ENCODE peak calls at places on chromosomes 11 and 22, in four cellular contexts. One of them, this sample, is unnamed.

GRCh38 chr11:4932751-4933150 is 8.6 kb upstream of the OR51G1 start:
- DNase-seq in cardiac muscle cell: no peak
- DNase-seq in choroid plexus epithelial cell: no peak
- DNase-seq in cardiac fibroblast: no peak
- DNase-seq in this sample: no peak

GRCh38 chr22:46652930-46653331 is 32.7 kb downstream of the GRAMD4 start:
- DNase-seq in cardiac fibroblast: peak; percentile 56
- DNase-seq in choroid plexus epithelial cell: peak; percentile 76
- DNase-seq in cardiac muscle cell: peak; percentile 59
- DNase-seq in this sample: peak; percentile 47

GRCh38 chr11:27388869-27389268 is 25.9 kb upstream of the CCDC34 start:
- DNase-seq in cardiac fibroblast: no peak
- DNase-seq in choroid plexus epithelial cell: peak; percentile 48
- DNase-seq in cardiac muscle cell: no peak
- DNase-seq in this sample: peak; percentile 46

GRCh38 chr11:111531687-111532364 is 8.7 kb upstream of the LAYN start:
- DNase-seq in cardiac fibroblast: peak; percentile 94
- DNase-seq in choroid plexus epithelial cell: peak; percentile 93
- DNase-seq in cardiac muscle cell: peak; percentile 77
- DNase-seq in this sample: peak; percentile 92

GRCh38 chr22:49404576-49405199 is 423.0 kb downstream of the BRD1 start:
- DNase-seq in cardiac fibroblast: no peak
- DNase-seq in cardiac muscle cell: no peak
- DNase-seq in choroid plexus epithelial cell: no peak
- DNase-seq in this sample: no peak

GRCh38 chr22:19287076-19287724 is 4.3 kb downstream of the CLTCL1 start:
- DNase-seq in cardiac fibroblast: peak; percentile 72
- DNase-seq in cardiac muscle cell: peak; percentile 21
- DNase-seq in choroid plexus epithelial cell: peak; percentile 76
- DNase-seq in this sample: peak; percentile 21

GRCh38 chr11:60251485-60252207 is 8.7 kb upstream of the MS4A4E start:
- DNase-seq in cardiac muscle cell: peak; percentile 14
- DNase-seq in cardiac fibroblast: peak; percentile 33
- DNase-seq in choroid plexus epithelial cell: peak; percentile 33
- DNase-seq in this sample: peak; percentile 2

GRCh38 chr11:117691501-117691900 is 105.5 kb downstream of the DSCAML1 start:
- DNase-seq in choroid plexus epithelial cell: no peak
- DNase-seq in cardiac muscle cell: no peak
- DNase-seq in cardiac fibroblast: no peak
- DNase-seq in this sample: no peak

GRCh38 chr11:42172441-42172840 is 713.0 kb upstream of the LRRC4C start:
- DNase-seq in choroid plexus epithelial cell: no peak
- DNase-seq in cardiac muscle cell: no peak
- DNase-seq in cardiac fibroblast: no peak
- DNase-seq in this sample: no peak

GRCh38 chr11:33893711-33894401 is 2.0 kb upstream of the LMO2 start:
- DNase-seq in cardiac muscle cell: peak; percentile 86
- DNase-seq in cardiac fibroblast: peak; percentile 29
- DNase-seq in choroid plexus epithelial cell: peak; percentile 8
- DNase-seq in this sample: peak; percentile 21

GRCh38 chr22:43147821-43148220 is 3.5 kb upstream of the TSPO start:
- DNase-seq in cardiac fibroblast: no peak
- DNase-seq in choroid plexus epithelial cell: no peak
- DNase-seq in cardiac muscle cell: no peak
- DNase-seq in this sample: no peak

GRCh38 chr22:40346178-40347064 is at the start of gene ADSL:
- DNase-seq in choroid plexus epithelial cell: peak; percentile 86
- DNase-seq in cardiac muscle cell: peak; percentile 90
- DNase-seq in cardiac fibroblast: peak; percentile 84
- DNase-seq in this sample: peak; percentile 74

GRCh38 chr11:11843233-11843632 is 1.5 kb downstream of the USP47 start:
- DNase-seq in choroid plexus epithelial cell: peak; percentile 90
- DNase-seq in cardiac muscle cell: peak; percentile 68
- DNase-seq in cardiac fibroblast: peak; percentile 91
- DNase-seq in this sample: peak; percentile 63

GRCh38 chr11:17479284-17480214 is 2.9 kb upstream of the ABCC8 start:
- DNase-seq in cardiac fibroblast: peak; percentile 15
- DNase-seq in choroid plexus epithelial cell: peak; percentile 17
- DNase-seq in cardiac muscle cell: peak; percentile 40
- DNase-seq in this sample: no peak

GRCh38 chr22:32200752-32201151 is 4.1 kb downstream of the RFPL2 start:
- DNase-seq in cardiac muscle cell: no peak
- DNase-seq in choroid plexus epithelial cell: no peak
- DNase-seq in cardiac fibroblast: no peak
- DNase-seq in this sample: no peak

GRCh38 chr11:57453543-57454177 is 6.7 kb upstream of the RTN4RL2 start:
- DNase-seq in choroid plexus epithelial cell: no peak
- DNase-seq in cardiac muscle cell: no peak
- DNase-seq in cardiac fibroblast: no peak
- DNase-seq in this sample: no peak

GRCh38 chr22:40383905-40384304 is 13.5 kb downstream of the SGSM3 start:
- DNase-seq in cardiac muscle cell: peak; percentile 82
- DNase-seq in cardiac fibroblast: peak; percentile 91
- DNase-seq in choroid plexus epithelial cell: peak; percentile 80
- DNase-seq in this sample: peak; percentile 88

GRCh38 chr11:4636136-4636535 is 1.1 kb upstream of the OR51D1 start:
- DNase-seq in cardiac fibroblast: no peak
- DNase-seq in cardiac muscle cell: no peak
- DNase-seq in choroid plexus epithelial cell: no peak
- DNase-seq in this sample: no peak

GRCh38 chr11:79201637-79202347 is 239.0 kb downstream of the TENM4 start:
- DNase-seq in cardiac muscle cell: no peak
- DNase-seq in choroid plexus epithelial cell: no peak
- DNase-seq in cardiac fibroblast: no peak
- DNase-seq in this sample: no peak
- TF ChIP-seq CTCF in cardiac muscle cell: no peak
- TF ChIP-seq CTCF in choroid plexus epithelial cell: no peak
- TF ChIP-seq CTCF in cardiac fibroblast: no peak
- TF ChIP-seq CTCF in this sample: no peak

GRCh38 chr11:75342231-75342918 is 9.1 kb downstream of the ARRB1 start:
- DNase-seq in choroid plexus epithelial cell: no peak
- DNase-seq in cardiac fibroblast: no peak
- DNase-seq in cardiac muscle cell: no peak
- DNase-seq in this sample: no peak
- TF ChIP-seq CTCF in choroid plexus epithelial cell: no peak
- TF ChIP-seq CTCF in cardiac fibroblast: no peak
- TF ChIP-seq CTCF in cardiac muscle cell: no peak
- TF ChIP-seq CTCF in this sample: no peak

GRCh38 chr11:85810521-85810870 is 445 bp downstream of the SYTL2 start:
- DNase-seq in choroid plexus epithelial cell: no peak
- DNase-seq in cardiac fibroblast: no peak
- DNase-seq in cardiac muscle cell: no peak
- DNase-seq in this sample: no peak

GRCh38 chr11:85810871-85811611 is at the start of gene SYTL2:
- DNase-seq in choroid plexus epithelial cell: no peak
- DNase-seq in cardiac muscle cell: peak; percentile 46
- DNase-seq in cardiac fibroblast: peak; percentile 16
- DNase-seq in this sample: peak; percentile 18

GRCh38 chr11:85809191-85809590 is 1.8 kb downstream of the SYTL2 start:
- DNase-seq in cardiac muscle cell: no peak
- DNase-seq in cardiac fibroblast: no peak
- DNase-seq in choroid plexus epithelial cell: no peak
- DNase-seq in this sample: no peak

GRCh38 chr11:85811624-85812023 is 683 bp upstream of the SYTL2 start:
- DNase-seq in cardiac fibroblast: no peak
- DNase-seq in choroid plexus epithelial cell: no peak
- DNase-seq in cardiac muscle cell: no peak
- DNase-seq in this sample: no peak

DNA sequence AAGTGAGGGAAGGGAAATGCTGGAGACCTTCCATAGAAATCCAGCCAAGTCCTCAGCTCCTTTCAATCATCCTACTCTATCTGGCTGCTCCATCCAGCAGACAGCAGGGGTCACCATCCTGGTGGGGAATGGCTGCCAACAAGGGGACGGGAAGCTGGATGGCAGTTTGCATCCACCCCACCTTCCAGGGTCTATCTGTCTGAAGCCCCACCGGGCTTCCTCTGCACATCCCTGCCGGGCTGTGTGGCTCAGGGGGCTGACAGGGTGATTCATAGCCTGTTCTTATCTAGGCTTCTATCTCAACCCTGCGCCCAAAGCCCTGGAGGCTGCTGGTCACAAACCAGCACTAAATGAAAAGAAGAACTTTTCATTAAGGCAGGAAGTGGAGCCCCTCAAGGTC is 1.1 kb downstream of the SYTL2 start:
- DNase-seq in choroid plexus epithelial cell: no peak
- DNase-seq in cardiac muscle cell: no peak
- DNase-seq in cardiac fibroblast: no peak
- DNase-seq in this sample: peak; percentile 36
- TF ChIP-seq CTCF in choroid plexus epithelial cell: peak; percentile 29
- TF ChIP-seq CTCF in cardiac muscle cell: no peak
- TF ChIP-seq CTCF in cardiac fibroblast: no peak
- TF ChIP-seq CTCF in this sample: peak; percentile 70

DNA sequence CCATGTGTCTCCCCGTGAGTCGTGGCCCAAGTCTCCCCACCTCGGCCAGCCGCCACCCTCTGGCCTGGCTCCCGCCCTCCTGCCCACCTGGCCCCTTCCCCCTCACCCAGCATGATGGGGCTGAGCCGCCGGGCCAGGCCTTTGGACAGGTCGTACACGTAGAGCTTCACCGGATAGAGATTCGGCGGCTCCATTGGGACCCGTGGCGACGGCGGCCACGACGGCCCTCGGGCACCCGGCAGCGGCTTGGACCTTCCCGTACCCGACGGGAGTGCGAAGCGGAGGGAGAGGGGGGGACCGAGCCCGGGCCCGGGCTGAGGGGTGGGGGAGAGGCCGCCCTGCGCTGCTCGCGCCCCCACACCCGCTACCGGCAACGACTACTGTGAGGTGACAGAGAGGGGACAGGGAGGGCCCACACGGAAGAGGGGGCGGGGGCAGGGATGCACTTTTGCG is at the start of gene DESI1:
- DNase-seq in choroid plexus epithelial cell: no peak
- DNase-seq in cardiac muscle cell: peak; percentile 25
- DNase-seq in cardiac fibroblast: no peak
- DNase-seq in this sample: no peak
- TF ChIP-seq CTCF in choroid plexus epithelial cell: no peak
- TF ChIP-seq CTCF in cardiac muscle cell: no peak
- TF ChIP-seq CTCF in cardiac fibroblast: no peak
- TF ChIP-seq CTCF in this sample: no peak

DNA sequence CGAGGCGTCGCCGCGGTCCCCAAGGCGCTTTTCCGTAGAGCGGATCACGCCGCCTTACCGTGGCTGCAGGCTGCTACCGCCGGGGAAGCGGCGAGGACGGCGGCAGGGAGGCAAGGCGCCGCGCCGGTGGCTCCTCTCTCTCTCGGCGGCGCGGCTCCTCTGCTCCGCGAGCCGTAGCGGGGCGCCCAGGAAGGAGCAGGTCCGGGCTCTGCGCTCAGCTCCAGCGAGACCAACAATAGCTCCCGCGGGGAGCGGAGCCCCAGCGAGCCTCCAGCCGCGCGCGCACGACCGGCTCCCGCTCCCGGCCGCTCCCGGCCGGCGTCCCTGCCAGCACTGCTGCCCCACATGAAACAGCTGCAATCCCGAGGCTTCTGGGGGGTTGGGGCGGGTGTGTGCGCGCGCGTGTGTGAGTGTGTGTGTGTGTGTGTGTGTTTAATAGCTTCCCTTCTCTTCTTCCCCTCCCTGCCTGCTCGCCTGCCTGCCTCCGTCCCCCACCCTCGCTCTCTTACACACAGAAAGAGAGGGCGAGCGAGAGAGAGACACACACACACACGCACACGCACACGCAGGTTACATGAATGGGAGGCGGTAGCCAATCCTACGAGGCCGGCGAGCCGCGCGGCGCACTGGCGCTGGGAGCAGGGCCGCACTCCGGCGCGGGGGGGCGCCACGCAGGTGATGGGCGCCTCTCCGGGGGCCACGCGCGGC is at the start of gene TENM4:
- DNase-seq in cardiac fibroblast: peak; percentile 73
- DNase-seq in cardiac muscle cell: peak; percentile 73
- DNase-seq in choroid plexus epithelial cell: peak; percentile 70
- DNase-seq in this sample: no peak
- TF ChIP-seq CTCF in cardiac fibroblast: no peak
- TF ChIP-seq CTCF in cardiac muscle cell: no peak
- TF ChIP-seq CTCF in choroid plexus epithelial cell: no peak
- TF ChIP-seq CTCF in this sample: peak; percentile 19

DNA sequence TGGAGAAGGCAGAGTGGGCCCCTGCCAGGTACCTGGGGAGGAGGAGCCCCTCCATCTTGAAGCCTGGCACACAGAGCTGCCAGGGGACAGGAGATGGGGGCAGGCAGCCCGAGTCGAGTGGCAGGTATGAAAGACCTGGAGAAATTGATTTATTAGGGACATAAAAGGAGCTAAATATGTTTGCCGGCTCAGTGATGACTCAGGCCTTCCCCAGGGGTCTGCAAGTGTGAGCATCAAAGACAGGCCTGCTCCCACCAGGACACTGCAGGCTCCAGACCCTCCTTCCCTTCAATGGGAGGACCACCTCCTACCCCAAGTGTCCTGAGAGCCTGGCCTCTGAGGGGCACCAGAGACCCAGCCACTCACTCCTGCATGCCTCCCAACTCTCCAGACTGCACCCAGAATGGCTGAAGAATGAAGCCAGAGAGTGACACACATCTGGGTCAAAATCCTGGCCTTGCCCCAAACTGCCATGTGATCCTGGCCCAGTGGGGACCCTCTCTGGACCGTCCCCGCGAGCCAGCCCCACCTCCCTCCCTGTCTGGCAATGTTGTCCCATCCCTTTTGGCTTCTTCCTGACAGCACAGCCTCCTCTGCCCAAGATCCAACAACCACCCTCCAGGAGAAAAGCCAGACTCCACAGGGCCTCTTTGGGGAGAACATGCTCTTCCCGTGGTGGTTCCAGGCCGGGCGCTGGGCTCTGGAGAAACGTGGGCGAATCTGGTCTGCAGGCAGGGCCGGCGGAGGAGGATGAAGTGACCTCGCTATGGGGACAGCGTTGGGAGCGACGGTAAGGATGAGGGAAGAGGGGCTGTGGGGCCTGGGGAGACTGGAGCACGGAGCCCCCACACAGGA is 36.2 kb downstream of the CYTH4 start:
- DNase-seq in cardiac fibroblast: no peak
- DNase-seq in cardiac muscle cell: no peak
- DNase-seq in choroid plexus epithelial cell: no peak
- DNase-seq in this sample: no peak
- TF ChIP-seq CTCF in cardiac fibroblast: no peak
- TF ChIP-seq CTCF in cardiac muscle cell: no peak
- TF ChIP-seq CTCF in choroid plexus epithelial cell: peak; percentile 26
- TF ChIP-seq CTCF in this sample: peak; percentile 29

GRCh38 chr11:9367551-9367950 is 16.9 kb upstream of the IPO7 start:
- DNase-seq in cardiac fibroblast: peak; percentile 34
- DNase-seq in cardiac muscle cell: peak; percentile 60
- DNase-seq in choroid plexus epithelial cell: peak; percentile 71
- DNase-seq in this sample: peak; percentile 29
- TF ChIP-seq CTCF in cardiac fibroblast: no peak
- TF ChIP-seq CTCF in cardiac muscle cell: no peak
- TF ChIP-seq CTCF in choroid plexus epithelial cell: no peak
- TF ChIP-seq CTCF in this sample: no peak

DNA sequence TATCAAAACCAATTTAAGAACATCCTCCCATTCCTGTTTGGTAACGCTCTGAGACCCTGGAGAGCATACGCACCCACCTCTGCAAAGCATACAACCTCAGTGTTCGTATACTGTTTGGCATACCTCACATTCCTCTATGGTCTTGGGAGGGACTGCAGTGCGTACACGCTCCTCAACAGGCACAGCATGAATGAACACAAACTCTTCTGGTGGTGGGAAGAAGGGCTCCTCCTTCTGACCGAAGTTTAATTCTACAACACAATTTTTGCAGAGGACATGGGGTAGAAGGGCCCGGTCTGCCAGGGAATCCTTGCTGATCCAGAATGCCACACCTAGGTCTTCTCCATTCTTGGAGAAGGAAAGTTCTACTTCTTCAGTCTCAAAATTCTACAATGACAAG is 5.3 kb downstream of the HNRNPUL2 start:
- DNase-seq in choroid plexus epithelial cell: peak; percentile 84
- DNase-seq in cardiac fibroblast: peak; percentile 44
- DNase-seq in cardiac muscle cell: peak; percentile 43
- DNase-seq in this sample: peak; percentile 34
- TF ChIP-seq CTCF in choroid plexus epithelial cell: peak; percentile 52
- TF ChIP-seq CTCF in cardiac fibroblast: no peak
- TF ChIP-seq CTCF in cardiac muscle cell: no peak
- TF ChIP-seq CTCF in this sample: peak; percentile 29

GRCh38 chr11:131246589-131247164 is 123.7 kb upstream of the NTM start:
- DNase-seq in cardiac muscle cell: peak; percentile 19
- DNase-seq in cardiac fibroblast: no peak
- DNase-seq in choroid plexus epithelial cell: no peak
- DNase-seq in this sample: no peak
- TF ChIP-seq CTCF in cardiac muscle cell: peak; percentile 57
- TF ChIP-seq CTCF in cardiac fibroblast: peak; percentile 6
- TF ChIP-seq CTCF in choroid plexus epithelial cell: peak; percentile 16
- TF ChIP-seq CTCF in this sample: peak; percentile 75